ENCODE peak calls at places on chromosomes 6 and 20, in four cellular contexts. One of them, this sample, is unnamed.

GRCh38 chr6:152948150-152948768 is 34.6 kb downstream of the FBXO5 start:
- DNase-seq in HepG2: peak; percentile 54
- DNase-seq in H1: no peak
- DNase-seq in A549: peak; percentile 7
- DNase-seq in this sample: no peak

GRCh38 chr6:21856096-21856825 is 262.7 kb downstream of the SOX4 start:
- DNase-seq in HepG2: no peak
- DNase-seq in H1: no peak
- DNase-seq in A549: peak; percentile 4
- DNase-seq in this sample: no peak

GRCh38 chr20:58839474-58839874 is 11.2 kb downstream of the GNAS-AS1 start:
- DNase-seq in HepG2: peak; percentile 34
- DNase-seq in H1: no peak
- DNase-seq in A549: peak; percentile 57
- DNase-seq in this sample: peak; percentile 50

GRCh38 chr6:165556116-165556843 is 106.8 kb downstream of the PDE10A start:
- DNase-seq in HepG2: peak; percentile 53
- DNase-seq in H1: no peak
- DNase-seq in A549: no peak
- DNase-seq in this sample: no peak

GRCh38 chr20:40965671-40966070 is 63.0 kb upstream of the TOP1 start:
- DNase-seq in HepG2: no peak
- DNase-seq in H1: no peak
- DNase-seq in A549: no peak
- DNase-seq in this sample: no peak

GRCh38 chr6:69780585-69781178 is 16.1 kb downstream of the LMBRD1 start:
- DNase-seq in HepG2: peak; percentile 73
- DNase-seq in H1: no peak
- DNase-seq in A549: no peak
- DNase-seq in this sample: no peak

GRCh38 chr6:39347906-39348585 is 25.5 kb upstream of the KCNK16 start:
- DNase-seq in HepG2: peak; percentile 46
- DNase-seq in H1: no peak
- DNase-seq in A549: peak; percentile 74
- DNase-seq in this sample: peak; percentile 83

GRCh38 chr6:151164383-151164782 is 75.4 kb upstream of the AKAP12 start:
- DNase-seq in HepG2: no peak
- DNase-seq in H1: no peak
- DNase-seq in A549: no peak
- DNase-seq in this sample: no peak

GRCh38 chr20:39897058-39897457 is 792.0 kb downstream of the MAFB start:
- DNase-seq in HepG2: no peak
- DNase-seq in H1: no peak
- DNase-seq in A549: no peak
- DNase-seq in this sample: no peak

GRCh38 chr6:63527658-63528514 is 44.4 kb upstream of the LOC128125822 start:
- DNase-seq in HepG2: peak; percentile 99
- DNase-seq in H1: no peak
- DNase-seq in A549: peak; percentile 79
- DNase-seq in this sample: no peak

GRCh38 chr6:108036884-108037283 is 37.7 kb downstream of the OSTM1 start:
- DNase-seq in HepG2: no peak
- DNase-seq in H1: no peak
- DNase-seq in A549: no peak
- DNase-seq in this sample: no peak

GRCh38 chr20:52493177-52493711 is 301.7 kb upstream of the ZFP64 start:
- DNase-seq in HepG2: no peak
- DNase-seq in H1: no peak
- DNase-seq in A549: no peak
- DNase-seq in this sample: no peak

GRCh38 chr6:128713461-128713860 is 169.5 kb upstream of the LAMA2 start:
- DNase-seq in HepG2: no peak
- DNase-seq in H1: no peak
- DNase-seq in A549: no peak
- DNase-seq in this sample: no peak

GRCh38 chr6:51432481-51432880 is 613.8 kb downstream of the TFAP2B start:
- DNase-seq in HepG2: no peak
- DNase-seq in H1: no peak
- DNase-seq in A549: no peak
- DNase-seq in this sample: no peak

GRCh38 chr6:168228676-168229367 is 90.8 kb downstream of the DACT2 start:
- DNase-seq in HepG2: no peak
- DNase-seq in H1: no peak
- DNase-seq in A549: no peak
- DNase-seq in this sample: no peak

GRCh38 chr6:38396209-38396608 is 243.5 kb downstream of the BTBD9 start:
- DNase-seq in HepG2: no peak
- DNase-seq in H1: no peak
- DNase-seq in A549: no peak
- DNase-seq in this sample: no peak

GRCh38 chr6:45900808-45901752 is 114.6 kb downstream of the CLIC5 start:
- DNase-seq in HepG2: no peak
- DNase-seq in H1: peak; percentile 7
- DNase-seq in A549: no peak
- DNase-seq in this sample: no peak

GRCh38 chr6:164812706-164813105 is 496.7 kb downstream of the C6orf118 start:
- DNase-seq in HepG2: no peak
- DNase-seq in H1: no peak
- DNase-seq in A549: no peak
- DNase-seq in this sample: no peak

GRCh38 chr20:45823949-45824835 is 2.9 kb downstream of the TNNC2 start:
- DNase-seq in HepG2: peak; percentile 51
- DNase-seq in H1: peak; percentile 53
- DNase-seq in A549: no peak
- DNase-seq in this sample: no peak

GRCh38 chr6:34235605-34236422 is 859 bp upstream of the HMGA1 start:
- DNase-seq in HepG2: no peak
- DNase-seq in H1: no peak
- DNase-seq in A549: peak; percentile 58
- DNase-seq in this sample: peak; percentile 37

GRCh38 chr20:19260412-19261090 is 48.1 kb downstream of the SLC24A3 start:
- DNase-seq in HepG2: no peak
- DNase-seq in H1: no peak
- DNase-seq in A549: no peak
- DNase-seq in this sample: no peak

GRCh38 chr6:159788276-159788675 is 1.1 kb downstream of the TCP1 start:
- DNase-seq in HepG2: no peak
- DNase-seq in H1: no peak
- DNase-seq in A549: no peak
- DNase-seq in this sample: no peak

GRCh38 chr6:69813508-69813907 is 16.7 kb upstream of the LMBRD1 start:
- DNase-seq in HepG2: no peak
- DNase-seq in H1: no peak
- DNase-seq in A549: no peak
- DNase-seq in this sample: no peak

GRCh38 chr6:116667620-116668019 is 946 bp downstream of the ZUP1 start:
- DNase-seq in HepG2: no peak
- DNase-seq in H1: no peak
- DNase-seq in A549: no peak
- DNase-seq in this sample: no peak

GRCh38 chr6:83270971-83271714 is 78.0 kb downstream of the RWDD2A start:
- DNase-seq in HepG2: no peak
- DNase-seq in H1: no peak
- DNase-seq in A549: no peak
- DNase-seq in this sample: no peak

GRCh38 chr6:110341671-110342304 is 16.4 kb downstream of the METTL24 start:
- DNase-seq in HepG2: peak; percentile 55
- DNase-seq in H1: no peak
- DNase-seq in A549: peak; percentile 9
- DNase-seq in this sample: peak; percentile 19

GRCh38 chr6:131054392-131055250 is 8.4 kb downstream of the EPB41L2 start:
- DNase-seq in HepG2: no peak
- DNase-seq in H1: no peak
- DNase-seq in A549: no peak
- DNase-seq in this sample: no peak

GRCh38 chr6:163023700-163024099 is 295.9 kb downstream of the PACRG start:
- DNase-seq in HepG2: no peak
- DNase-seq in H1: no peak
- DNase-seq in A549: no peak
- DNase-seq in this sample: no peak

GRCh38 chr6:156427345-156427744 is 349.8 kb upstream of the ARID1B start:
- DNase-seq in HepG2: no peak
- DNase-seq in H1: no peak
- DNase-seq in A549: peak; percentile 3
- DNase-seq in this sample: no peak

GRCh38 chr20:40438161-40438835 is 250.7 kb downstream of the MAFB start:
- DNase-seq in HepG2: no peak
- DNase-seq in H1: no peak
- DNase-seq in A549: no peak
- DNase-seq in this sample: no peak

GRCh38 chr20:4076671-4077070 is 61.3 kb upstream of the RNF24 start:
- DNase-seq in HepG2: no peak
- DNase-seq in H1: no peak
- DNase-seq in A549: no peak
- DNase-seq in this sample: no peak

GRCh38 chr6:146543211-146543939 is at the start of gene RAB32:
- DNase-seq in HepG2: peak; percentile 89
- DNase-seq in H1: peak; percentile 73
- DNase-seq in A549: peak; percentile 50
- DNase-seq in this sample: peak; percentile 88

GRCh38 chr6:30814137-30815084 is 69.9 kb upstream of the DDR1 start:
- DNase-seq in HepG2: no peak
- DNase-seq in H1: no peak
- DNase-seq in A549: peak; percentile 49
- DNase-seq in this sample: peak; percentile 84

GRCh38 chr6:141484726-141485125 is 648.0 kb upstream of the GJE1 start:
- DNase-seq in HepG2: peak; percentile 12
- DNase-seq in H1: no peak
- DNase-seq in A549: no peak
- DNase-seq in this sample: no peak

DNA sequence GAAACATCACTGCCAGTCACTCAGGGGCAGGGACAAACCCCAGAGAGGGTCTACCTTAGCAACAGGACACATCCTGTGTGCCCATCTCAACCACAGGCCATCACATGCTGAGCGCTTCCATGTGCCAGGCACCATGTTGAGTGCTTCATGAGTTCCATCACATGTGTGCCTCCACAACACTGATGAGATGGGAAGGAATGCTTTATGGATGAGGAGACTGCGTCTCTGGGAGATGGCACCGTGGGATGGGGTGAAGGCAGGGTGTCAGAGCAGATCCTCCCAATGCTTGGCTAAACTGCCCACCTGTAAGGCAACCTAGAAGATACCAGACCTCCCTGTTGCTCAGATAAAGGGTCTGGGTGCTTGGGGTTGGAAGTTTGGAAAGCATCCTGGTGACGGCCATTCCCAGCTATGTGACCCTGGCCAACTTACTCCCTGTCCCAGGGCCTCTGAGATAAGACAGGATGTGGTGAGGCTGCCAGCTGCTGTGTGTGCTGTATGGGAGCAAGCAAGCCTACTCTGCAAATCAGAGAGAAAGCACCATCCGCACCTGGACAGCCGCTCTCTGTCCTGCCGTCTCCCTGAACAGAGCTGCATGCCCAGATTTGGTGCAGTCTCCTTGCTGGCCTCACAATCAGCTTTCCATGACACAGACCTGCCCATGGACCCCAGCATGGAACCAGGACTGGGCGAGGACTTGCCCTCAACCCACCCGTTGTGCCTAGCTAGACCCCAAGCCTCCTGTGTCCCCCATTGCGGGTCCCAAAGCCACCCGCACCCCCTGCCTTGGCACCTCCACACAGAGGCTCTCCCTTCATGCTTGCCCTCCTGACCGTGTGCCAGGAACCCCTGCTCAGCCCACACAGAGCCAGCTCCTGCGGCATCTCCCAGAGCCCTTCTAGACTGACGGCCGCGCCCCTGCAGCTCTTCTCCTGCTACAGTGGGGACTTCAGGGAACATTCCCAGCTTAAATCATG is 143.7 kb downstream of the SYNDIG1 start:
- DNase-seq in HepG2: no peak
- DNase-seq in H1: no peak
- DNase-seq in A549: no peak
- DNase-seq in this sample: no peak
- H3K4me2 ChIP-seq in HepG2: no peak overlapping the region
- H3K4me2 ChIP-seq in H1: no peak overlapping the region
- H3K4me2 ChIP-seq in A549: no peak overlapping the region
- H3K4me2 ChIP-seq in this sample: no peak overlapping the region

GRCh38 chr6:15389759-15390723 is 144.2 kb downstream of the JARID2 start:
- DNase-seq in HepG2: peak; percentile 60
- DNase-seq in H1: no peak
- DNase-seq in A549: peak; percentile 25
- DNase-seq in this sample: peak; percentile 46
- TF ChIP-seq PHF8 in HepG2: no peak
- TF ChIP-seq PHF8 in H1: no peak
- TF ChIP-seq PHF8 in A549: no peak
- TF ChIP-seq PHF8 in this sample: no peak

DNA sequence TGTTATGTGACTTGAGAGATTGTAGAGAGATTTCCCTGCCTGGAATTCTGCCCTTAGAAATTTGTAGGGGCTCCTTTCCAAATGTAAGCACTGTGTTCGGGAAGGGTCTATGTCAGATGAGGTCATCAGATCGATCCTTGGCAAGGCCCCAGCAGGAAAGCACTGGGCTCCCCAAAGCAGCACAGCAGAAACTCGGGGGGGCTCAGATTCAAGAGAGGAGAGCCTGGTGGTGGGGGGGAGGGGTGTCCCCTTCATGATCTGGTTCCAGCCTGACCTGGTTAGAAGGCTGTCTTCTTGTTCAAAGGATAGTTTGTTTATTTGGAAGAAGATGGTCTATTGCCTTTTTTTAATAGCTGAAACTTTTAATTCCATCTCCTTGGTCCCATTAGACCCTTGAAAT is 220.3 kb downstream of the UST start:
- DNase-seq in HepG2: no peak
- DNase-seq in H1: no peak
- DNase-seq in A549: no peak
- DNase-seq in this sample: no peak
- H3K4me2 ChIP-seq in HepG2: no peak overlapping the region
- H3K4me2 ChIP-seq in H1: peak overlapping the region; percentile 26
- H3K4me2 ChIP-seq in A549: no peak overlapping the region
- H3K4me2 ChIP-seq in this sample: no peak overlapping the region

DNA sequence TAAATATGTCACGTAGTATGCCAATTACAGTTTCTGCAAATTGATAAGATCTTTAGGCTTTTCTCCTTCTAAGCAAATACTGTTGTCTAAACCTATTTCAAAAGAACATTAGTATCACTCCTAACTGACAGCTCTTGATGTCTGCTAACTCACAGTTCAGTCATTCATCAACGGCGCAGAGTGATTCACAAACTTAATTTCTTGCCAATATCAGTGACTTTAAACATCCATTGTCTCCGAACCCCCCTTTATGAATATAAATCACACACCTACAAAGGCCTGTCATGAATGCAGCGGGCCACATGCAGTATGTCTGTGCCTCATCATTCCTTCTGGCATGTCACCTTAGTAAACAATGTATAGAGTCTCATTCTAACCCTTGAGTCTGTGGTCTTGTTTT is 420.6 kb downstream of the CDC5L start:
- DNase-seq in HepG2: no peak
- DNase-seq in H1: no peak
- DNase-seq in A549: no peak
- DNase-seq in this sample: no peak
- TF ChIP-seq PHF8 in HepG2: no peak
- TF ChIP-seq PHF8 in H1: no peak
- TF ChIP-seq PHF8 in A549: no peak
- TF ChIP-seq PHF8 in this sample: no peak

GRCh38 chr6:143313163-143313562 is 137.3 kb downstream of the ADAT2 start:
- DNase-seq in HepG2: no peak
- DNase-seq in H1: no peak
- DNase-seq in A549: no peak
- DNase-seq in this sample: no peak
- H3K4me2 ChIP-seq in HepG2: no peak overlapping the region
- H3K4me2 ChIP-seq in H1: no peak overlapping the region
- H3K4me2 ChIP-seq in A549: no peak overlapping the region
- H3K4me2 ChIP-seq in this sample: no peak overlapping the region

GRCh38 chr6:1792989-1793388 is 183.3 kb downstream of the FOXC1 start:
- DNase-seq in HepG2: peak; percentile 53
- DNase-seq in H1: no peak
- DNase-seq in A549: peak; percentile 30
- DNase-seq in this sample: peak; percentile 31
- TF ChIP-seq PHF8 in HepG2: no peak
- TF ChIP-seq PHF8 in H1: no peak
- TF ChIP-seq PHF8 in A549: no peak
- TF ChIP-seq PHF8 in this sample: no peak